ENCODE peak calls at places on chromosome 15, in four cellular contexts. One of them, this sample, is unnamed.
A peak's percentile ranks its signal among the peaks of the same experiment; 100 is the strongest.

GRCh38 chr15:70047386-70048195 is 50.1 kb downstream of the TLE3 start:
- DNase-seq in heart right ventricle: no peak
- DNase-seq in pancreas: peak; percentile 43
- DNase-seq in ovary: peak; percentile 29
- DNase-seq in this sample: no peak

GRCh38 chr15:101167791-101168462 is 83.9 kb downstream of the CHSY1 start:
- DNase-seq in heart right ventricle: peak; percentile 86
- DNase-seq in pancreas: no peak
- DNase-seq in ovary: peak; percentile 52
- DNase-seq in this sample: peak; percentile 73

GRCh38 chr15:56805466-56806146 is 72.3 kb upstream of the ZNF280D start:
- DNase-seq in heart right ventricle: peak; percentile 18
- DNase-seq in pancreas: no peak
- DNase-seq in ovary: peak; percentile 59
- DNase-seq in this sample: no peak

GRCh38 chr15:61144055-61144454 is 85.0 kb downstream of the RORA start:
- DNase-seq in heart right ventricle: no peak
- DNase-seq in pancreas: no peak
- DNase-seq in ovary: no peak
- DNase-seq in this sample: no peak

GRCh38 chr15:81809543-81809942 is 236.3 kb downstream of the MEX3B start:
- DNase-seq in heart right ventricle: peak; percentile 11
- DNase-seq in pancreas: no peak
- DNase-seq in ovary: no peak
- DNase-seq in this sample: no peak

GRCh38 chr15:64859226-64859625 is 17.5 kb downstream of the PLEKHO2 start:
- DNase-seq in heart right ventricle: no peak
- DNase-seq in pancreas: no peak
- DNase-seq in ovary: no peak
- DNase-seq in this sample: no peak

GRCh38 chr15:64596701-64597468 is 136.5 kb downstream of the ZNF609 start:
- DNase-seq in heart right ventricle: peak; percentile 12
- DNase-seq in pancreas: no peak
- DNase-seq in ovary: peak; percentile 28
- DNase-seq in this sample: peak; percentile 60

GRCh38 chr15:70281811-70282307 is 184.1 kb upstream of the TLE3 start:
- DNase-seq in heart right ventricle: no peak
- DNase-seq in pancreas: no peak
- DNase-seq in ovary: peak; percentile 4
- DNase-seq in this sample: no peak

GRCh38 chr15:90690585-90690984 is 26.6 kb upstream of the BLM start:
- DNase-seq in heart right ventricle: no peak
- DNase-seq in pancreas: no peak
- DNase-seq in ovary: no peak
- DNase-seq in this sample: no peak

GRCh38 chr15:70763950-70764730 is 782 bp upstream of the UACA start:
- DNase-seq in heart right ventricle: no peak
- DNase-seq in pancreas: no peak
- DNase-seq in ovary: no peak
- DNase-seq in this sample: no peak

GRCh38 chr15:41417418-41417811 is 520 bp downstream of the RTF1 start:
- DNase-seq in heart right ventricle: no peak
- DNase-seq in pancreas: no peak
- DNase-seq in ovary: no peak
- DNase-seq in this sample: no peak

GRCh38 chr15:60426870-60427528 is 29.2 kb upstream of the ANXA2 start:
- DNase-seq in heart right ventricle: no peak
- DNase-seq in pancreas: no peak
- DNase-seq in ovary: no peak
- DNase-seq in this sample: no peak

GRCh38 chr15:28100516-28101195 is 1.5 kb upstream of the OCA2 start:
- DNase-seq in heart right ventricle: no peak
- DNase-seq in pancreas: no peak
- DNase-seq in ovary: no peak
- DNase-seq in this sample: no peak

GRCh38 chr15:61030451-61030850 is 198.7 kb downstream of the RORA start:
- DNase-seq in heart right ventricle: no peak
- DNase-seq in pancreas: no peak
- DNase-seq in ovary: no peak
- DNase-seq in this sample: no peak

GRCh38 chr15:95119041-95119440 is 887.7 kb downstream of the MCTP2 start:
- DNase-seq in heart right ventricle: no peak
- DNase-seq in pancreas: no peak
- DNase-seq in ovary: no peak
- DNase-seq in this sample: no peak
- H3K9me3 ChIP-seq in heart right ventricle: no peaks in the 10 kb centered on the region
- H3K9me3 ChIP-seq in pancreas: no peaks in the 10 kb centered on the region
- H3K9me3 ChIP-seq in ovary: no peaks in the 10 kb centered on the region
- H3K9me3 ChIP-seq in this sample: peaks cover 2% of the 10 kb centered on the region

DNA sequence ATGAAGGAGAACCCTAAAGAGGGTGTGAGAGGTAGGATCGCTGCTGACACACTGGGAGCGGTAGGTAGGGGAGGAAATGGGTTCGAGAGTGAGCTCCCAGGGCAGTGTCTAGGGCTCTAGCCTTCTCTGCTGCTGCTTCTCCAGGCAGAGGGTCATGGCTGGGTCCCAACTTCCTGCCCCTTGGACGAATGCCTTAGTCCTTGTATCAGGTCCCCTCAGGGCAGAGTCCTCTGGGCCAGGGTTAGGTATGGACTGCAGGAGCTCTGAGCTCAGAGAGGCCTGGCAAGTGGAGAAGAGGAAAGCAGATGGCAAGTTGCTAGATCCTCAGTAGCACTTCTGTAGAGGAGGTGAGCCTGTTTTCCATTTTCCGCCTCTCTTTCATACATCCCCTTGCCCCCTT is 2.9 kb downstream of the CORO2B start:
- DNase-seq in heart right ventricle: no peak
- DNase-seq in pancreas: no peak
- DNase-seq in ovary: no peak
- DNase-seq in this sample: no peak
- H3K4me1 ChIP-seq in heart right ventricle: peaks cover 41% of the 10 kb centered on the region
- H3K4me1 ChIP-seq in pancreas: no peaks in the 10 kb centered on the region
- H3K4me1 ChIP-seq in ovary: peaks cover 22% of the 10 kb centered on the region
- H3K4me1 ChIP-seq in this sample: peaks cover 15% of the 10 kb centered on the region

GRCh38 chr15:79919090-79919748 is 22.4 kb upstream of the MTHFS start:
- DNase-seq in heart right ventricle: no peak
- DNase-seq in pancreas: no peak
- DNase-seq in ovary: no peak
- DNase-seq in this sample: no peak
- H3K9me3 ChIP-seq in heart right ventricle: peaks cover 19% of the 10 kb centered on the region
- H3K9me3 ChIP-seq in pancreas: no peaks in the 10 kb centered on the region
- H3K9me3 ChIP-seq in ovary: no peaks in the 10 kb centered on the region
- H3K9me3 ChIP-seq in this sample: peaks cover 21% of the 10 kb centered on the region

DNA sequence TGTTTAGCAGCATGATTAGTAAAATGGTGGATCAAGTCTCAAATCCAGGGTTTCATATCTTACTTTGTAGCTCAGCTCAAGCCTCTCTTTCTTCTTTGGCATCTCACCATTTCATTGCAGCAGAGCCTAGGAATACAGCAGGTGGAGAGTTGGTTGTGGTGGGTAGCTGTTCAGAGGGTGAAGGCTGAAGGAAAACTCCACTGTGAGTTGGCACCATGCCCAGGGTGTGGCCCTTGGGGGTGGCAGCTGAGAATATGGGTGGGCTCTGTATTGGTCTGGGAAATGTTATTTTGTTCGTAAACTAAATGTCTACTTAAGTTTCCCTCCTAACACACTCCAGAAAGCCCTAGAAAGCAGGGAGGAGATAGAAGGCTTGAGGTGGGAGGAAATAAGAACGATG is 1.7 kb upstream of the MAP1A start:
- DNase-seq in heart right ventricle: no peak
- DNase-seq in pancreas: no peak
- DNase-seq in ovary: no peak
- DNase-seq in this sample: no peak
- H3K4me1 ChIP-seq in heart right ventricle: peaks cover 52% of the 10 kb centered on the region
- H3K4me1 ChIP-seq in pancreas: no peaks in the 10 kb centered on the region
- H3K4me1 ChIP-seq in ovary: peaks cover 14% of the 10 kb centered on the region
- H3K4me1 ChIP-seq in this sample: peaks cover 4% of the 10 kb centered on the region